ENCODE peak calls at places on chromosomes 3 and 15, in seven cellular contexts. One of them, this sample, is unnamed.

GRCh38 chr3:186361246-186361611 is 805 bp downstream of the DGKG start:
- DNase-seq in neural progenitor cell: peak
- DNase-seq in MM.1S: no peak
- DNase-seq in HCT116: no peak
- DNase-seq in GM23248: no peak
- DNase-seq in GM23338: peak
- DNase-seq in hepatocyte: no peak
- DNase-seq in this sample: no peak

GRCh38 chr15:29676961-29677402 is 145.3 kb downstream of the TJP1 start:
- DNase-seq in neural progenitor cell: peak
- DNase-seq in MM.1S: no peak
- DNase-seq in HCT116: no peak
- DNase-seq in GM23248: peak
- DNase-seq in GM23338: no peak
- DNase-seq in hepatocyte: no peak
- DNase-seq in this sample: peak

GRCh38 chr3:111480091-111480490 is 61.9 kb upstream of the CD96 start:
- DNase-seq in neural progenitor cell: no peak
- DNase-seq in MM.1S: no peak
- DNase-seq in HCT116: no peak
- DNase-seq in GM23248: no peak
- DNase-seq in GM23338: no peak
- DNase-seq in hepatocyte: no peak
- DNase-seq in this sample: no peak

GRCh38 chr15:48411971-48412591 is 80.9 kb downstream of the DUT start:
- DNase-seq in neural progenitor cell: no peak
- DNase-seq in MM.1S: no peak
- DNase-seq in HCT116: no peak
- DNase-seq in GM23248: peak
- DNase-seq in GM23338: no peak
- DNase-seq in hepatocyte: no peak
- DNase-seq in this sample: no peak

GRCh38 chr15:47194718-47195117 is 522.6 kb upstream of the SEMA6D start:
- DNase-seq in neural progenitor cell: peak
- DNase-seq in MM.1S: peak
- DNase-seq in HCT116: no peak
- DNase-seq in GM23248: peak
- DNase-seq in GM23338: peak
- DNase-seq in hepatocyte: peak
- DNase-seq in this sample: peak

GRCh38 chr3:129005526-129006303 is 4.6 kb downstream of the EFCC1 start:
- DNase-seq in neural progenitor cell: no peak
- DNase-seq in MM.1S: peak
- DNase-seq in HCT116: no peak
- DNase-seq in GM23248: peak
- DNase-seq in GM23338: no peak
- DNase-seq in hepatocyte: no peak
- DNase-seq in this sample: no peak

GRCh38 chr15:62560943-62561571 is 396.0 kb upstream of the C2CD4B start:
- DNase-seq in neural progenitor cell: peak
- DNase-seq in MM.1S: no peak
- DNase-seq in HCT116: no peak
- DNase-seq in GM23248: no peak
- DNase-seq in GM23338: peak
- DNase-seq in hepatocyte: peak
- DNase-seq in this sample: no peak

GRCh38 chr3:126125341-126125740 is 41.4 kb upstream of the SLC41A3 start:
- DNase-seq in neural progenitor cell: no peak
- DNase-seq in MM.1S: no peak
- DNase-seq in HCT116: no peak
- DNase-seq in GM23248: no peak
- DNase-seq in GM23338: no peak
- DNase-seq in hepatocyte: no peak
- DNase-seq in this sample: no peak

GRCh38 chr15:35491999-35492398 is 54.0 kb downstream of the DPH6 start:
- DNase-seq in neural progenitor cell: no peak
- DNase-seq in MM.1S: no peak
- DNase-seq in HCT116: no peak
- DNase-seq in GM23248: no peak
- DNase-seq in GM23338: no peak
- DNase-seq in hepatocyte: peak
- DNase-seq in this sample: no peak

GRCh38 chr15:90531147-90531546 is 1.4 kb downstream of the CRTC3 start:
- DNase-seq in neural progenitor cell: peak
- DNase-seq in MM.1S: no peak
- DNase-seq in HCT116: no peak
- DNase-seq in GM23248: peak
- DNase-seq in GM23338: no peak
- DNase-seq in hepatocyte: no peak
- DNase-seq in this sample: no peak

GRCh38 chr3:172675371-172676193 is 35.3 kb downstream of the NCEH1 start:
- DNase-seq in neural progenitor cell: peak
- DNase-seq in MM.1S: peak
- DNase-seq in HCT116: peak
- DNase-seq in GM23248: peak
- DNase-seq in GM23338: peak
- DNase-seq in hepatocyte: peak
- DNase-seq in this sample: peak
- TF ChIP-seq EZH2phosphoT487 in neural progenitor cell: no peak
- TF ChIP-seq EZH2phosphoT487 in MM.1S: no peak
- TF ChIP-seq EZH2phosphoT487 in HCT116: no peak
- TF ChIP-seq EZH2phosphoT487 in GM23248: no peak
- TF ChIP-seq EZH2phosphoT487 in GM23338: no peak
- TF ChIP-seq EZH2phosphoT487 in hepatocyte: no peak
- TF ChIP-seq EZH2phosphoT487 in this sample: no peak

DNA sequence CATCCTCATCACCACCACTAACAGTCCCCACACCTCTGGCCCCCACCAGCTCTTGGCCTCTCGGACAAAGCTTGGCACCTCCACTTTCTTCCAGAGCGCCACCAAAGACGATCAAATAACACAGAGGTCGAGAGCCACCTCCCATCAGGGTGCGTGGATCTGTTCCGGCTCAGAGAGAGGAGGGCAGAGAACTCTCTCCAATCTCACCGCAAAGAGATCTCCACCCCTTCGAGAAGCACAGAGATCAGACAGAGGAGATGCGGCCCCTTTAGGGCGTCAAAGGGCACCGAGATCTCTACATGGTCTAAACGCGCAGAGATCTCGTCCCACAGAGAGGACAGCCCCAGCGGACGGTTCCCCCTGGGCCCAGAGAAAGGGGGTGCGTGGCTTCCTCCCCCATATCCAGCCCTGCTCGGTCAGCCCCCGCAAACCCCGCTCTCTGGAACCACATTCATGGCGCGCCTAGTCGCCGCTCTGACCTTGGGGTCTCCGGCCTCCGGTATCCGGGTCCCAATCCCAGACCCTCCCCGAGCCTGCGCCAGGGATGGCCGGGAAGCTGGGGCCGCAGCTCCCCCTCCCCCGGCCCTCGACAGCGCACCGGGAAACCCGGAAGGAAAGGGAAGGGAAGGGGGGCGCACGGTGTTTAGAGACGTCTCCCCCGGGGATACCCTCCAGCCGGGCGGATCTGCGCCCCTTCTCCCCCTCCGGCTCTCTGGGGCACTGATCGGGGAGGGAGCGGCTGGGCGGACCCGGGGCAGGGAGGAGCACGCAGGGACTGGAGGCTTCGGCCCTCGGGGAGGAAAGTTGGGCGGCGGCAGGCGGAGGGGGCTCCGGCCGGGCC is 608 bp downstream of the SCN5A start:
- DNase-seq in neural progenitor cell: no peak
- DNase-seq in MM.1S: no peak
- DNase-seq in HCT116: no peak
- DNase-seq in GM23248: no peak
- DNase-seq in GM23338: peak
- DNase-seq in hepatocyte: no peak
- DNase-seq in this sample: no peak
- TF ChIP-seq EZH2 in neural progenitor cell: peak
- TF ChIP-seq EZH2 in MM.1S: no peak
- TF ChIP-seq EZH2 in HCT116: no peak
- TF ChIP-seq EZH2 in GM23248: peak
- TF ChIP-seq EZH2 in GM23338: no peak
- TF ChIP-seq EZH2 in hepatocyte: peak
- TF ChIP-seq EZH2 in this sample: peak

GRCh38 chr3:119304201-119304713 is 10.1 kb downstream of the ARHGAP31 start:
- DNase-seq in neural progenitor cell: peak
- DNase-seq in MM.1S: no peak
- DNase-seq in HCT116: no peak
- DNase-seq in GM23248: peak
- DNase-seq in GM23338: no peak
- DNase-seq in hepatocyte: no peak
- DNase-seq in this sample: peak

GRCh38 chr3:119308355-119308754 is 14.2 kb downstream of the ARHGAP31 start:
- DNase-seq in neural progenitor cell: no peak
- DNase-seq in MM.1S: no peak
- DNase-seq in HCT116: no peak
- DNase-seq in GM23248: no peak
- DNase-seq in GM23338: no peak
- DNase-seq in hepatocyte: no peak
- DNase-seq in this sample: no peak

GRCh38 chr3:119302697-119303630 is 8.8 kb downstream of the ARHGAP31 start:
- DNase-seq in neural progenitor cell: no peak
- DNase-seq in MM.1S: no peak
- DNase-seq in HCT116: no peak
- DNase-seq in GM23248: no peak
- DNase-seq in GM23338: no peak
- DNase-seq in hepatocyte: no peak
- DNase-seq in this sample: peak

GRCh38 chr3:119301662-119302061 is 7.5 kb downstream of the ARHGAP31 start:
- DNase-seq in neural progenitor cell: no peak
- DNase-seq in MM.1S: no peak
- DNase-seq in HCT116: no peak
- DNase-seq in GM23248: no peak
- DNase-seq in GM23338: no peak
- DNase-seq in hepatocyte: no peak
- DNase-seq in this sample: no peak

GRCh38 chr3:119305271-119305670 is 11.1 kb downstream of the ARHGAP31 start:
- DNase-seq in neural progenitor cell: no peak
- DNase-seq in MM.1S: no peak
- DNase-seq in HCT116: no peak
- DNase-seq in GM23248: peak
- DNase-seq in GM23338: no peak
- DNase-seq in hepatocyte: no peak
- DNase-seq in this sample: no peak
- H3K27ac ChIP-seq in neural progenitor cell: no peak
- H3K27ac ChIP-seq in MM.1S: no peak
- H3K27ac ChIP-seq in HCT116: no peak
- H3K27ac ChIP-seq in GM23248: peak
- H3K27ac ChIP-seq in GM23338: no peak
- H3K27ac ChIP-seq in hepatocyte: no peak
- H3K27ac ChIP-seq in this sample: no peak

DNA sequence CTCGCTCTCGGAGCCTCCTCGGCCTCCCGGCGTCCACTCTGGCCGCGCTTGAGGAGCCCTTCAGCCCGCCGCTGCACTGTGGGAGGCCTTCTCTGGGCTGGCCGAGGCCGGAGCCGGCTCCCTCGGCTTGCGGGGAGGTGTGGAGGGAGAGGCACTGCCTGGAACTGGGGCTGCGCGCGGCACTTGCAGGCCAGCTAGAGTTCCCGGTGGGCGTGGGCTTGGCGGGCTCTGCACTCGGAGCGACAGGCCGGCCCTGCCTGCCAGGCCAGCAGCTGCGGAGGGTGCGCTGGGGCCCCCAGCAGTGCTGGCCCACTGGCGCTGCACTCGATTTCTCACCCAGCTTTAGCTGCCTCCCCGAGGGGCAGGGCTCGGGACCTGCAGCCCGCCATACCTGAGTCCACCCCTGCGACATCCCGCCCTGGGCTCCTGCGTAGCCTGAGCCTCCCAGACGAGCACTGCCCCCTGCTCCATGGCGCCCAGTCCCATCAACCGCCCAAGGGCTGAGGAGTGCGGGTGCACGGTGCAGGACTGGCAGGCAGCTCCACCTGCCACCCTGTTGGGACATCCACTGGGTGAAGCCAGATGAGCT is 765.0 kb downstream of the IGSF11 start:
- DNase-seq in neural progenitor cell: no peak
- DNase-seq in MM.1S: no peak
- DNase-seq in HCT116: no peak
- DNase-seq in GM23248: no peak
- DNase-seq in GM23338: no peak
- DNase-seq in hepatocyte: no peak
- DNase-seq in this sample: no peak
- TF ChIP-seq EZH2phosphoT487 in neural progenitor cell: no peak
- TF ChIP-seq EZH2phosphoT487 in MM.1S: no peak
- TF ChIP-seq EZH2phosphoT487 in HCT116: no peak
- TF ChIP-seq EZH2phosphoT487 in GM23248: no peak
- TF ChIP-seq EZH2phosphoT487 in GM23338: no peak
- TF ChIP-seq EZH2phosphoT487 in hepatocyte: no peak
- TF ChIP-seq EZH2phosphoT487 in this sample: no peak

DNA sequence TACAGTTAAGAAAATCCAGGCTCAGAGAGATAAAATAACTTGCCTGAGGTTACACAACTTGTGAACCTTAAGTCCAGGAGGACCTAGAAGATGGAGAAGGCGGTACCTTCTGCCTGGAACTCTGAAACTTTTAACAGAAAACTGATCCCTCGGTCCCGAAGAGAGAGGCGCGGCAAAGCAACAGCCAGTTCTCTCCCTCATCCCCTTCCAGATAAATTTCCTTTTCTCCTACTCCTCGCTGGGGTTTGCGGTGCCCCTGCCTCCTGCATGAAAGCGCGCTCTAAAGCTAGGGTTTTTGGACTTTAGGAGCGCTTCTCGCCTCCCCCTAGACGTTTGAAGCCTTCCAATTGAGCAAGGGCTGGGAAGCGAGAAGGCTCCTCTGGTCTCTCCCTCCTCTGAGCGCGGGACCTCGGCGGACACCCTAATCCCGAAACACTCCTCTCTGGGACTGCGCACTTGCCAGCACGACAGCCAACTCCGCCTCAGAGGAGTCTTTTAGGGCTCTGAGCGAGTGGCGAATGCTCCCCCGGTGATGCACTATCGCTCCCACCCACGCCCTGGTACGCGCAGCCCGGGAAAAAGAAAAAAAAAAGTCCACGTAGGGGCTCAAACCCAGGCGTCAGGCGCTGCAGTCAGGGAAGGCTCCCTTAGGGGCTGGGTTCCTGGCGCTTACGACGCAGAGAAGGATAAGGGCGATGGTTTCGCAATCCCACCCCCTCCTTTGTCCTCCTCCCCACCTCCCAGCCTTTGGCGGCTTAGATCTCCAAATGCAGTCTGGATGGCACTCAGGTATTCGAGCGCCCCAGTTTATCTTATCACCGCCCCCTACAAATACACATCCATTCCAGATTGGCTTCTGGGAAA is 7.9 kb upstream of the EOMES start:
- DNase-seq in neural progenitor cell: peak
- DNase-seq in MM.1S: no peak
- DNase-seq in HCT116: no peak
- DNase-seq in GM23248: peak
- DNase-seq in GM23338: peak
- DNase-seq in hepatocyte: no peak
- DNase-seq in this sample: no peak
- TF ChIP-seq EZH2 in neural progenitor cell: peak
- TF ChIP-seq EZH2 in MM.1S: no peak
- TF ChIP-seq EZH2 in HCT116: no peak
- TF ChIP-seq EZH2 in GM23248: peak
- TF ChIP-seq EZH2 in GM23338: peak
- TF ChIP-seq EZH2 in hepatocyte: peak
- TF ChIP-seq EZH2 in this sample: no peak

GRCh38 chr3:123071581-123071980 is 4.8 kb downstream of the PDIA5 start:
- DNase-seq in neural progenitor cell: no peak
- DNase-seq in MM.1S: no peak
- DNase-seq in HCT116: no peak
- DNase-seq in GM23248: no peak
- DNase-seq in GM23338: no peak
- DNase-seq in hepatocyte: peak
- DNase-seq in this sample: no peak
- H3K27ac ChIP-seq in neural progenitor cell: no peak
- H3K27ac ChIP-seq in MM.1S: no peak
- H3K27ac ChIP-seq in HCT116: no peak
- H3K27ac ChIP-seq in GM23248: no peak
- H3K27ac ChIP-seq in GM23338: no peak
- H3K27ac ChIP-seq in hepatocyte: peak
- H3K27ac ChIP-seq in this sample: no peak

GRCh38 chr3:46713048-46713897 is 4.4 kb downstream of the PRSS50 start:
- DNase-seq in neural progenitor cell: no peak
- DNase-seq in MM.1S: no peak
- DNase-seq in HCT116: no peak
- DNase-seq in GM23248: no peak
- DNase-seq in GM23338: no peak
- DNase-seq in hepatocyte: no peak
- DNase-seq in this sample: no peak
- TF ChIP-seq EZH2phosphoT487 in neural progenitor cell: no peak
- TF ChIP-seq EZH2phosphoT487 in MM.1S: no peak
- TF ChIP-seq EZH2phosphoT487 in HCT116: no peak
- TF ChIP-seq EZH2phosphoT487 in GM23248: no peak
- TF ChIP-seq EZH2phosphoT487 in GM23338: no peak
- TF ChIP-seq EZH2phosphoT487 in hepatocyte: no peak
- TF ChIP-seq EZH2phosphoT487 in this sample: no peak